ENCODE peak calls at places on chromosomes 2 and 18, in nine cellular contexts. L is mammary epithelial cell; G is NT2/D1; E is GM10248; M is T-helper 1 cell; A is activated CD8-positive, alpha-beta memory T cell treated with anti-CD3 and anti-CD28 coated beads for 24 hours; D is nucleus accumbens; Q is HCEC 1CT; Z is A549. F is an unnamed sample.

GRCh38 chr18:35045121-35045520 is 3.9 kb downstream of the MAPRE2 start:
- DNase-seq in L (no peak), G (no peak), E (no peak), M (no peak), A (no peak), D (no peak), Q (peak; percentile 59), Z (no peak), F (no peak)

GRCh38 chr2:37892436-37893114 is 32.5 kb upstream of the RMDN2 start:
- DNase-seq in L (no peak), G (no peak), E (peak; percentile 56), M (no peak), A (no peak), D (no peak), Q (no peak), Z (no peak), F (no peak)

GRCh38 chr2:20501974-20502373 is 55.1 kb downstream of the RHOB start:
- DNase-seq in L (peak; percentile 92), G (no peak), E (no peak), M (no peak), A (no peak), D (no peak), Q (peak; percentile 98), Z (peak; percentile 38), F (no peak)

GRCh38 chr2:1051075-1051474 is 100.4 kb downstream of the SNTG2 start:
- DNase-seq in L (no peak), G (no peak), E (no peak), M (no peak), A (no peak), D (no peak), Q (peak; percentile 48), Z (no peak), F (peak; percentile 47)

GRCh38 chr2:62858231-62858832 is 152.8 kb downstream of the EHBP1 start:
- DNase-seq in L (no peak), G (no peak), E (no peak), M (no peak), A (no peak), D (no peak), Q (no peak), Z (no peak), F (no peak)

GRCh38 chr2:29618024-29618423 is 303.4 kb downstream of the ALK start:
- DNase-seq in L (no peak), G (no peak), E (no peak), M (no peak), A (no peak), D (no peak), Q (no peak), Z (no peak), F (no peak)

GRCh38 chr2:14516844-14517243 is 115.7 kb upstream of the LRATD1 start:
- DNase-seq in L (peak; percentile 89), G (no peak), E (peak; percentile 13), M (no peak), A (no peak), D (no peak), Q (peak; percentile 98), Z (no peak), F (peak; percentile 90)

GRCh38 chr2:5250482-5250881 is 441.7 kb upstream of the SOX11 start:
- DNase-seq in L (no peak), G (peak; percentile 68), E (no peak), M (no peak), A (no peak), D (no peak), Q (no peak), Z (no peak), F (no peak)

GRCh38 chr2:70686577-70687460 is 81.2 kb downstream of the ADD2 start:
- DNase-seq in L (peak; percentile 30), G (peak; percentile 71), E (peak; percentile 72), M (no peak), A (peak; percentile 60), D (no peak), Q (peak; percentile 81), Z (peak; percentile 93), F (no peak)

GRCh38 chr18:73043231-73044000 is 175.6 kb upstream of the NETO1 start:
- DNase-seq in L (no peak), G (no peak), E (no peak), M (no peak), A (no peak), D (no peak), Q (no peak), Z (no peak), F (no peak)

GRCh38 chr18:37320320-37320719 is 245.3 kb downstream of the CELF4 start:
- DNase-seq in L (no peak), G (no peak), E (no peak), M (no peak), A (no peak), D (no peak), Q (no peak), Z (no peak), F (no peak)

F was measured in SW 1271.